ENCODE peak calls at places on chromosomes 11 and 22, in six cellular contexts. G, R, U, M, J and O are unnamed samples.

GRCh38 chr11:36195496-36196346 is 93.5 kb downstream of the COMMD9 start:
- DNase-seq in J (no peak), M (no peak), G (no peak), U (peak), R (no peak), O (no peak)

GRCh38 chr11:123584737-123585136 is 69.7 kb downstream of the SCN3B start:
- DNase-seq in M (no peak), J (no peak), R (no peak), U (no peak), G (no peak), O (no peak)

GRCh38 chr11:100769617-100770016 is 82.5 kb downstream of the ARHGAP42 start:
- DNase-seq in U (no peak), G (no peak), M (no peak), J (no peak), R (no peak), O (no peak)

GRCh38 chr11:67376022-67376386 is 2.6 kb upstream of the CLCF1 start:
- DNase-seq in M (no peak), J (no peak), R (no peak), G (no peak), U (no peak), O (no peak)

GRCh38 chr11:44335052-44335894 is 25.3 kb upstream of the ALX4 start:
- DNase-seq in J (no peak), M (no peak), G (no peak), U (no peak), R (no peak), O (no peak)

GRCh38 chr22:44539467-44540063 is 41.5 kb upstream of the RTL6 start:
- DNase-seq in G (no peak), R (no peak), J (no peak), M (no peak), U (no peak), O (no peak)

GRCh38 chr22:46360097-46360496 is 24.6 kb downstream of the TRMU start:
- DNase-seq in G (no peak), M (no peak), U (no peak), J (no peak), R (no peak), O (no peak)

GRCh38 chr11:63841554-63841953 is 2.6 kb downstream of the MARK2 start:
- DNase-seq in R (peak), M (no peak), J (peak), G (no peak), U (no peak), O (no peak)

GRCh38 chr22:30832407-30832987 is 136.1 kb downstream of the MORC2 start:
- DNase-seq in J (no peak), G (no peak), U (no peak), R (no peak), M (no peak), O (no peak)

GRCh38 chr11:61752117-61752924 is at the start of gene MYRF:
- DNase-seq in G (peak), J (peak), R (no peak), U (no peak), M (no peak), O (no peak)

GRCh38 chr22:23219787-23220484 is 39.6 kb downstream of the BCR start:
- DNase-seq in M (no peak), U (no peak), R (peak), J (no peak), G (no peak), O (no peak)

GRCh38 chr11:95084509-95084908 is 5.1 kb upstream of the ENDOD1 start:
- DNase-seq in G (no peak), R (no peak), U (no peak), M (no peak), J (no peak), O (no peak)

GRCh38 chr11:116879789-116880402 is 42.5 kb upstream of the APOA1 start:
- DNase-seq in R (peak), J (no peak), U (peak), G (peak), M (peak), O (peak)

GRCh38 chr11:68142028-68142412 is 20.8 kb upstream of the CHKA start:
- DNase-seq in U (no peak), M (no peak), G (no peak), R (no peak), J (no peak), O (no peak)

GRCh38 chr11:36070215-36070976 is 126.5 kb downstream of the LDLRAD3 start:
- DNase-seq in R (no peak), J (no peak), U (no peak), G (no peak), M (no peak), O (no peak)

GRCh38 chr11:8501838-8502237 is 92.2 kb downstream of the STK33 start:
- DNase-seq in U (no peak), R (peak), J (no peak), G (no peak), M (no peak), O (no peak)

GRCh38 chr22:46731246-46732040 is 6.6 kb downstream of the CERK start:
- DNase-seq in J (no peak), M (no peak), R (no peak), G (no peak), U (no peak), O (no peak)

GRCh38 chr11:11977206-11977938 is 31.1 kb downstream of the DKK3 start:
- DNase-seq in J (no peak), R (peak), M (peak), U (peak), G (peak), O (peak)

GRCh38 chr11:86234831-86235461 is 9.6 kb upstream of the EED start:
- DNase-seq in U (no peak), M (no peak), J (no peak), R (no peak), G (no peak), O (no peak)

GRCh38 chr11:12444601-12445000 is 67.2 kb downstream of the PARVA start:
- DNase-seq in J (no peak), G (no peak), M (no peak), U (no peak), R (no peak), O (no peak)

GRCh38 chr11:80841716-80842115 is 1400.9 kb upstream of the TENM4 start:
- DNase-seq in R (no peak), J (no peak), G (no peak), M (no peak), U (no peak), O (no peak)

GRCh38 chr22:47808236-47808845 is 1045.9 kb downstream of the TBC1D22A start:
- DNase-seq in U (no peak), G (no peak), M (no peak), R (no peak), J (no peak), O (no peak)

GRCh38 chr11:75560644-75561043 is 1.4 kb upstream of the SERPINH1 start:
- DNase-seq in U (no peak), M (no peak), G (no peak), J (no peak), R (peak), O (no peak)

GRCh38 chr11:91497847-91498246 is 726.8 kb upstream of the FAT3 start:
- DNase-seq in J (no peak), U (no peak), G (no peak), M (no peak), R (no peak), O (no peak)

GRCh38 chr11:91489989-91490388 is 734.6 kb upstream of the FAT3 start:
- DNase-seq in R (no peak), U (no peak), G (no peak), M (no peak), J (no peak), O (no peak)

GRCh38 chr11:91495837-91496236 is 728.8 kb upstream of the FAT3 start:
- DNase-seq in R (no peak), G (no peak), J (no peak), U (no peak), M (no peak), O (no peak)
- TF ChIP-seq CTCF in R (no peak), G (no peak), J (no peak), U (no peak), M (no peak), O (no peak)

GRCh38 chr11:415640-416041 is 842 bp upstream of the SIGIRR start:
- DNase-seq in R (no peak), U (no peak), J (no peak), M (no peak), G (no peak), O (no peak)
- TF ChIP-seq CTCF in R (no peak), U (no peak), J (no peak), M (no peak), G (no peak), O (no peak)

DNA sequence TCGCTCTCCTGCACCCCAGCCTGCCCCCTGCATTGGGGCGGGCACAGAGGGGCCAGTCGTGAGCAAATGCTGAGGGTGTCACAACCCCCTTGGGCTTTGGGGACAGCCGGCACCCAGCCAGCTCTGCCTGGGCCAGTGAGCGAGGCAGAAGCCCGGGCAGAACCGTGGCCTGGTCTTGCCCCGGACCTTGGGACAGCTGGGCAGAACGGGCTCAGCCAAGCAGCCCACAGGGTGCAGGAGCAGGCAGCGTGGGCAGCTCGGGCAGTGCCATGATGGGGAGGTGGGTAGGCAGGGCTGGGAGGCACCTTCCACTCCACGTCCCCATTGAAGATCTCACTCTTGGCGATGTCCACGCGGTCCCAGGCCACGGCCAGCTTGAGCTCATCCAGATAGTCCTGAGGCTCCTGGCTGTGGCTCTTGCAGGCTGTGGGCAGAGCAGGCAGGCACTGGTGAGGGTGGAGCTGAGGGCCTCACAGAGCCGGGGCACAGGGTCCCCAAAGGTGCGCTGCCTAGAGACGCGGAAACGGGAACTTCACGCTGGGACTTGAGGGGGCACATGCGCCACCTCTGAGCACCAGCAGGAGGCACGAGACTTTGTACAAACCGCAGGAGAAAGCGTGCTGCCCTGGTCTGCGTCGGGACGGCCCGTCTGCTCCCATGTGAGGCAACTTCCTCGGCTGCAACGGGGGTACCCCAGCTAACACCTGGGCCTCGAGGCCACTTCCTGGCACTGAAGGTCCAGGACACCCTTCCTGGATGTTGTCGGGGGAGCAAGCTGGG is 15.2 kb downstream of the TSSC4 start:
- DNase-seq in J (no peak), R (no peak), G (no peak), U (no peak), M (no peak), O (no peak)
- TF ChIP-seq CTCF in J (peak), R (peak), G (no peak), U (no peak), M (no peak), O (no peak)

GRCh38 chr22:26748845-26749244 is 91.5 kb downstream of the MIAT start:
- DNase-seq in U (no peak), R (no peak), G (no peak), J (no peak), M (no peak), O (no peak)

GRCh38 chr22:26756675-26757293 is 99.4 kb downstream of the MIAT start:
- DNase-seq in R (peak), J (peak), G (no peak), U (no peak), M (no peak), O (no peak)

GRCh38 chr22:26751217-26751616 is 93.8 kb downstream of the MIAT start:
- DNase-seq in R (peak), M (no peak), G (peak), J (no peak), U (no peak), O (no peak)

GRCh38 chr22:26757496-26757895 is 100.1 kb downstream of the MIAT start:
- DNase-seq in M (no peak), R (no peak), G (no peak), U (no peak), J (no peak), O (no peak)

GRCh38 chr22:26753125-26753862 is 95.9 kb downstream of the MIAT start:
- DNase-seq in J (no peak), U (no peak), G (no peak), M (no peak), R (no peak), O (no peak)
- TF ChIP-seq CTCF in J (no peak), U (peak), G (no peak), M (no peak), R (peak), O (no peak)

DNA sequence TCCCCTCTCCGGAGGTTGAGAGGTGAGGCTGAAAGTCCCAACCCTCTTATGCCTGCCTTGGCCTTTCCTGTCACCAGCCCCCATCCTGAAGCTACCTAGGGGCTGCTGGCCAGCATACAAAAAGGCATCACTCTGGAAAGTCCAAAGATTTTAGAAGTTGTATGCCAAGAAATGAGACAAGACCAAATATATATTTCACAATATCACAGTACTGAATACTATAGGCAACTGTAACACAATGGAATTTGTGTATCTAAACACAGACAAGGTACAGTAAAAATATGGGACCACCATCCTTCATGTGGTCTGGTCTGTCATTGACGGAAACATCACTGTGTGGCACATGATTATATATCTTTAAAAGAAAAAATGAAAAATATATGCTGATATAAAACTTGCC is 4.2 kb downstream of the KLHL22 start:
- DNase-seq in M (no peak), U (no peak), J (no peak), G (no peak), R (no peak), O (no peak)
- TF ChIP-seq CTCF in M (no peak), U (no peak), J (no peak), G (no peak), R (no peak), O (no peak)

GRCh38 chr11:69641681-69642548 is 959 bp downstream of the CCND1 start:
- DNase-seq in M (no peak), R (no peak), G (no peak), J (no peak), U (no peak), O (no peak)

GRCh38 chr11:69642549-69642912 is 1.6 kb downstream of the CCND1 start:
- DNase-seq in G (no peak), R (no peak), J (peak), M (no peak), U (no peak), O (no peak)

GRCh38 chr11:69639843-69640242 is 1.1 kb upstream of the CCND1 start:
- DNase-seq in G (no peak), R (no peak), U (no peak), J (no peak), M (no peak), O (no peak)

GRCh38 chr11:69640260-69640994 is 529 bp upstream of the CCND1 start:
- DNase-seq in U (no peak), G (no peak), R (no peak), J (peak), M (no peak), O (no peak)

GRCh38 chr11:69640995-69641581 is at the start of gene CCND1:
- DNase-seq in J (peak), M (peak), R (peak), G (peak), U (peak), O (peak)
- TF ChIP-seq CTCF in J (no peak), M (peak), R (peak), G (no peak), U (no peak), O (peak)

GRCh38 chr11:96391698-96392307 is 2.0 kb downstream of the JRKL start:
- DNase-seq in J (no peak), U (no peak), R (peak), G (no peak), M (no peak), O (no peak)
- TF ChIP-seq CTCF in J (no peak), U (no peak), R (no peak), G (no peak), M (no peak), O (no peak)

GRCh38 chr11:131671320-131671719 is 300.9 kb downstream of the NTM start:
- DNase-seq in R (no peak), J (no peak), U (no peak), M (no peak), G (no peak), O (no peak)

GRCh38 chr11:131667566-131667965 is 297.2 kb downstream of the NTM start:
- DNase-seq in R (no peak), J (no peak), M (no peak), G (no peak), U (no peak), O (no peak)

GRCh38 chr11:131666617-131667016 is 296.2 kb downstream of the NTM start:
- DNase-seq in G (no peak), R (peak), U (no peak), M (no peak), J (no peak), O (no peak)

GRCh38 chr11:131670876-131671275 is 300.5 kb downstream of the NTM start:
- DNase-seq in U (no peak), M (no peak), J (no peak), G (no peak), R (no peak), O (no peak)

DNA sequence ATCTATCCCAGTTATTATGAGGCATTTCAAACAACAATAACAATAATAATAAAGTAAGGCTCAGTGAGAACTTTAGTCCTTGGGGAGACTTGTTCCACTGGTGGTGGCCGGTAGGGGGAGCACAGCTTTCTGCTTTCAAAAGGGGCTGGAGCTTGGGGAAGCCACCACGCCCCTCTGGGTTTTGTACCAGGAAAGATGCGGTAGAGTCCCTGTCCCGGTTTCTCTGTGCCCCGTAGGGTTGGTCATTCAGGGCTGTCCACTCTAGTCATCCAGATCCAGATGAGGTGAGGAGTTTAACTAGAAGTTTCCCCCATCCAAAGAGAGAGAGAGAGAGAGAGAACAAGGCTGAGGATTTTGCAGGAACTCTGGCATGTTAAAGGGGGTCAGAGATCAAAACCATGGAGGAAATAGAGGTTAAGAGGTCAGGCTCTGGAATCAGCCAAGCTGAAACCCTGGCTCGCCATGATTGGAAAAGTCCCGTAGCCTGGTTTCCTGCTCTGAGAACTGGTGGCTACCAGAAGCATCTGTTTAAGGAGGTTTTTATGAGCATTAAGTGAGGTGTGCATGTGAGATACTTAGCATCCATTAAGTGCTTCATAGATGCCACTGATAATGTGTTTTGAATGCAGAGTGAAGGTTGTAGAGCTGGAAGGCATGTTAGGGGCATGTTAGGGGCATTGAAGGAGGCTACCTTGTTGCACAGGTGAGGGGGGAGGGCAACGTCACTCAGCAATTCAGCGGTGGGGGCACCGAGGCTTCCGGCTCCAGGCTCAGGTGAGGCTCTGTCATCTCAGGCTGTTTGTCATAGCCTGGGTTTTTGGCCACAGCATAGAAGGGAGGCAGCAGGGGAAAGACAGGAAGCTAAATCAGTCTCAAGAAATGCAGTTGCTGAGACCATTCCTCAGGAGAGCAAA is 298.7 kb downstream of the NTM start:
- DNase-seq in M (no peak), U (no peak), G (peak), J (peak), R (peak), O (no peak)
- TF ChIP-seq CTCF in M (peak), U (peak), G (peak), J (peak), R (peak), O (peak)

GRCh38 chr11:119025099-119025473 is 5.6 kb downstream of the SLC37A4 start:
- DNase-seq in G (no peak), M (no peak), J (no peak), U (no peak), R (no peak), O (no peak)
- TF ChIP-seq CTCF in G (no peak), M (no peak), J (no peak), U (no peak), R (no peak), O (no peak)

DNA sequence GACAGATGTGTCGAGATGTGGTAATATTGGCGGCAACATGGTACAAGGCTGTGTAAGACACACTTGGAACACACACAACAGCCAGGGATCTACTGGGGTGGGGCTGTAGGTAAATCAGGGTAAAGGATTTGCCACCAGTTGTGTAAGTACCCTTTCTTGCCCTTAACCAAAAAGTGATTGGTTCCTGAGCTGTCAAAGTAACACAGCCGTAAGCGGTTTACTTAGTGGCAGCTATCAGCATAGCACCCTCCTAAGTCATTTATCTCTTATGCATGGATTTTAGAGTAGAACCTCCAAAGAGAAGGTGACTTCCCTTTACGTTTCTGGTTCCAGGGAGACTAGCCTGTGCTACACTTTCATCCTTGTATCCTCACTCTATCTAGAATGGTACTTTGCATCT is 57.2 kb downstream of the SPECC1L start:
- DNase-seq in R (no peak), J (no peak), G (no peak), M (no peak), U (no peak), O (no peak)
- TF ChIP-seq CTCF in R (no peak), J (no peak), G (no peak), M (no peak), U (no peak), O (no peak)